ENCODE peak calls at places on chromosome 2, in five cellular contexts. X is osteocyte, T is GM10248, C is GM13977, F is fibroblast of lung. O is an unnamed sample.
A peak's percentile ranks its signal among the peaks of the same experiment; 100 is the strongest.

GRCh38 chr2:166106431-166107015 is 21.3 kb downstream of the SCN1A start:
- DNase-seq in X (no peak), T (no peak), C (no peak), F (no peak), O (no peak)

GRCh38 chr2:165621086-165621560 is 151.6 kb downstream of the CSRNP3 start:
- DNase-seq in X (no peak), T (no peak), C (no peak), F (peak; percentile 72), O (no peak)

GRCh38 chr2:239519081-239519920 is 118.5 kb upstream of the HDAC4 start:
- DNase-seq in X (no peak), T (no peak), C (no peak), F (no peak), O (no peak)

GRCh38 chr2:109545828-109546713 is 67.7 kb downstream of the SEPTIN10 start:
- DNase-seq in X (no peak), T (peak; percentile 40), C (peak; percentile 45), F (peak; percentile 34), O (peak; percentile 49)

GRCh38 chr2:232142049-232142448 is 180.5 kb downstream of the DIS3L2 start:
- DNase-seq in X (no peak), T (no peak), C (peak; percentile 34), F (peak; percentile 18), O (peak; percentile 27)

GRCh38 chr2:141384676-141385075 is 746.1 kb downstream of the LRP1B start:
- DNase-seq in X (no peak), T (no peak), C (no peak), F (peak; percentile 65), O (no peak)

GRCh38 chr2:217331577-217332139 is 471.8 kb upstream of the TNP1 start:
- DNase-seq in X (no peak), T (no peak), C (no peak), F (peak; percentile 97), O (no peak)

GRCh38 chr2:233414777-233415570 is 60.7 kb downstream of the DGKD start:
- DNase-seq in X (peak; percentile 54), T (no peak), C (no peak), F (peak; percentile 79), O (no peak)

GRCh38 chr2:111219734-111220505 is 99.2 kb downstream of the BCL2L11 start:
- DNase-seq in X (no peak), T (no peak), C (no peak), F (peak; percentile 27), O (no peak)

GRCh38 chr2:65749549-65749948 is 317.1 kb upstream of the SPRED2 start:
- DNase-seq in X (no peak), T (no peak), C (no peak), F (peak; percentile 78), O (no peak)

GRCh38 chr2:135140606-135141005 is 88.5 kb downstream of the RAB3GAP1 start:
- DNase-seq in X (no peak), T (no peak), C (no peak), F (no peak), O (no peak)

DNA sequence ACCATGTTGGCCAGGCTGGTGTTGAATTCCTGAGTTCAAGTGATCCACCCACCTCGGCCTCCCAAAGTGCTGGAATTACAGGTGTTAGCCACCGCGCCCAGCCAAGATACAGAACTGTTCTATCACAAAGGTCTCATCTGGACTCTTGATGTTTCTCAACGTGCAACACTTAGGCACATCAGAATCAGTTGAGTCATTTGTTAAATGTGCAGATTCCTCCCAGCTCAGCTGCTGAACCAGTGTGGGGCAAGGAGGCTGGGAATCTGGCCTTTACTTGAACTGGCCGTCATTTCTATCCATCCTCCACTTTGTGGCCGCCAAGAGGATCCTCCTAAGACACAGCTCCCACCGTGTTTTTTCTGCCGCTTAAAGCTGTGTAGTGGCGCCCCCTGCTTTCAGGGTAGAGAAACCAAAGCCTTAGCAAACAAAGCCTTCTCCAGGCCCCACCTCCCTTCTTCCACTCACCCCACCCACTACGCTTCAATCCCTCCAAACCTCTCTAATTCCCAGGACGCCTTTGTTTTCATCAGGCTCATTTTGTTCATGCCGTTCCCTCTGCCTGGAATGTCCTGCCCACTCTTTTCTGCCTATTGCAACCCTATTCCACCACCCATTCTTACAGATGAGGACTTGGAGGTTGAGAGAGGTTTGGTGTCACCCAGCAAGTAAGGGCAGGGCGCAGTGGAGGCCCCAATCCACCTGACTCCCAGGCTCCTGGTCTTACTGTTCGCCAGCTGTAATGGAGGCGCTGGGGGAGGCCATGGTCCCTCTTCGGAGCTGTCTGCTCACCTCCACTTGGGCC is 776 bp upstream of the SPEG start:
- DNase-seq in X (no peak), T (no peak), C (no peak), F (peak; percentile 67), O (no peak)
- TF ChIP-seq CTCF in X (peak; percentile 35), T (no peak), C (peak; percentile 28), F (peak; percentile 40), O (no peak)

DNA sequence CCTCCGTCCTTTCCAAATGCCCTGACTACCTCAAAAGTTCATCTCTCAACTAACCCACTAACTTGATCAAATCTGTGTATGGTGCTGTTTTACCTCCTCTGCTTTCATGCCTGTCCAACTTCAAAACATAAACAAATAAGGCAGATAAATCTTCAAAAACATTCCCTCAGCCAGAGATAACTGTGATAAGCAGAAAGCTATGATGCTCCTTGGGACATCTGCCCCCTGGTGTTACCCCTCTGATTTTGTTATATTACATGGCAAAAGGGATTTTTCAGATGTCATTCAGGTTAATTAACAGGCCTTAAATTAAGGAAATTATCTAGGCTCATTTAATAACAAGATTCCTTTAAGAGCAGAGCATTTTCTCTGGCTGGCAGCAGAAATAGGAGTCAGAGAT is 810.8 kb upstream of the CHAC2 start:
- DNase-seq in X (no peak), T (no peak), C (no peak), F (no peak), O (no peak)
- TF ChIP-seq CTCF in X (no peak), T (no peak), C (no peak), F (no peak), O (no peak)

DNA sequence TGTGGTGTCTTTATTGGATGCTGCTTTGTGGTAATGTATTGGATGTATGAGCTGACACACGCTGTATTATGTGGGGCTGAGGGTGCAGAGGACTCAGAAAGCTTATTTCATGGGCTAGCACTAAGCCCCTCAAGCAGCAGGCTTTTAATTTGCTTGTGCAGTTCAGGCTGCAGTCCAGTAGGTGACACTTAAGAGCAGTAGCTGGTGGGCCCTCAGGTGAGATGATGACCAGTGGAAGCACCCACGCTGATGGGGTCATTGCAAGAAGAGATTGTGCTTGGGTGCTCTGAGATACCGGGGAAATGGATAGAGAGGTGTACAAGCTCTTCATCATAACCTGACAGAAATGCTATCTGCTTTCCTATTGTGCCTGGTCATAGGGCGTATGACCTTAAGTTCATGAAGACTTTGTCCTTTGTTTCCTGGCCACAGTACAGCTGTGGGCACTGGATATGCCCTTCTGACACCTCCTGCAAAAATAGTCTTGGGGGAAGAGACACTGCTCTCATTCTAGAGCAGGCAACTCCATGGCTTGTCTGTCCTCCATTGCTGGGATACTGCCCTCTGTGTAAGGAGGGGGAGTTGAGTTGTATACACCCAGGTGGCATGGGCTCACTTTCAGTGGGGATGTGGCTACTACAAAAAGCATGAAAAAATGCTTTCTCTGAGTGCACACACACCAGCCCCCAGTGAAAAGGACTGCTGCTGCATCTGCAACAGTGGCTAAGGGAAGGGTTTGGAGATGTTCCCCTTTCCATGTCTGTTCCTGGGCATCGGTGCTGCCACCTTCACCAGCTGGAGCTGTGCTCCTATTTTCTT is 205.7 kb upstream of the ZSWIM2 start:
- DNase-seq in X (no peak), T (no peak), C (no peak), F (no peak), O (no peak)
- TF ChIP-seq CTCF in X (no peak), T (no peak), C (peak; percentile 7), F (no peak), O (no peak)

DNA sequence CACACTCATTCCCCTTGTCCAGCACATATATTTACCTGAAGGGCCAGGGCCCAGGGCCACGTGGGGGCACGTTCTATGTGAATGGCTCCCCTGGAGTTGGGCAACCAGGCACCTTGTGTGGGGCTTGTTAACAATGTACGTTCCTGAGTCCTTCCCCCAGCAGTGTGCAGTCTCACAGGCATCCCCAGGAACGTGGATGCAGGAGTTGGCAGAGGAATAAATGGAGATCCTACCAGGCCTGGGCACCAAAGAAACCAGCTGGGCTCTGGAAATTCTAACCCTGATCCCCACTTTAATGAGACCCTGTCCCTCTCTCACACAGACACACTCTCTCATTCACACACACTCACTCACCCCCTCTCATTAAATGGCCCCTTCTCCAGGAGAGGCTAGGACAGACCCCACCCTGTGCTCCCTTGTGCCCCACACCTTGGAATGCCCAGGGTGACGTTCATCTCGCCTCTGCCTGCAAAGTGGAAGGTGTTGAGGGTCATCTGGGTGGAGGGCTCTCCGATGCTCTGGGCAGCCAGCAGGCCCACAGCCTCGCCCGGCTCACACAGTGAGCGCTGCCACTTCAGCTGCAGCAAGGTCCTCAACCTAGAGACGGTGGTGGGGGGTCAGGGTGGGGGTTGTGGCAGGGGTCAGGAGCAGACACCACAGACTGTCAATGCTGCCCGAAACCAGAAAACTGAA is 65.6 kb downstream of the POLR1A start:
- DNase-seq in X (no peak), T (no peak), C (no peak), F (no peak), O (no peak)
- TF ChIP-seq CTCF in X (no peak), T (no peak), C (no peak), F (no peak), O (no peak)

GRCh38 chr2:73070651-73071451 is 661 bp downstream of the SFXN5 start:
- DNase-seq in X (peak; percentile 99), T (peak; percentile 99), C (peak; percentile 99), F (peak; percentile 95), O (peak; percentile 99)

GRCh38 chr2:73072416-73072815 is 904 bp upstream of the SFXN5 start:
- DNase-seq in X (no peak), T (no peak), C (no peak), F (no peak), O (no peak)

GRCh38 chr2:73069041-73069854 is 2.3 kb downstream of the SFXN5 start:
- DNase-seq in X (no peak), T (no peak), C (no peak), F (peak; percentile 48), O (no peak)

GRCh38 chr2:73069855-73070650 is 1.5 kb downstream of the SFXN5 start:
- DNase-seq in X (no peak), T (no peak), C (peak; percentile 24), F (peak; percentile 48), O (peak; percentile 15)

DNA sequence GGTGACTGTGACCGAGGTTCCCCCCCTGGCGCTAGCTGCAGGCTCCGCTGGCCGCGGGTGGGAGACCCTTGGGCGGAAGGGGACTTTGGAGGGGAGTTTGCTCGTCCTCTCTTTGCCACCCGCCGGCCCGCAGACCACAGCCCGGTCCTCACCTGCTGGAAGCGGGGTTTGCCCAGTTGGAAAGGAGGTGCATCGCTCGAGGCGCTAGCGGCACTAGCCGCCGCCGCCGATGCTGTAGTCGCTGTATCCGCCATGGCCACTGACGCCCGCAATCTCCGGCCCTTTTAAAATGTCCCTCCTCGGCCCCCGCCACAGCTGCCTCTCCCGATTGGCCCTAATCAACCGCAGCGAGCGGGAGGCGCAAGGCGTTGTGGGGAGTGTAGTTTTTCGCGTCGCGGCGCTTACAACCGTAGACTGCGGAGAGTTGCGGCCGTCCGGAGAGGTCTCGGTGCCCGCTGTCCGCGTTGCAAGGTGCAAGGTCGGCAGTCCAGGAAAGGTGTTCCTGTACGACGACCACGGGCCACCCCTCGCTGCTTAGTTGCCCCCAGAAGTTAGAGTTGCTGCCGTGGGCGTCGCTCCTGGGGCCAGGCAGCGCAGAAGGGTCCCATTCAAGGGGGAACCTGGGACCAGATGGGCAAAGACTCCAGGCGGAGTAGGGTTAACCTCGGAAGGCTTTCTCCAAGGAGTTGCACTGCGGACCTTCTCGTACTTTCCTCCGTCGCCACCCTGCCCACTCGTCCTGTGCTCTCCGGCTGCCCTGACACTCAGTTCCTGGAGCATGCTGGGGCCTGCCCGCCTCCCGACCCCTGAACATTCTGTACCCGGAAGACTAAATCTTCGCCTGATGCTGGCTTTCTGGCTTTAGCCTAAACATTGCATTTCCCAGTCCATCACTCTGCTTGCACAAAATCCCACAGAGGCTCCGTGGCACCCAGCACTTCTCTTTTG is at the start of gene SFXN5:
- DNase-seq in X (peak; percentile 96), T (peak; percentile 88), C (peak; percentile 91), F (peak; percentile 89), O (peak; percentile 91)
- TF ChIP-seq CTCF in X (no peak), T (no peak), C (no peak), F (peak; percentile 18), O (no peak)

O was measured in GM20000.